ENCODE peak calls at places on chromosomes 7 and 10, in five cellular contexts. S is endothelial cell, Y is uterus, Z is heart right ventricle, C is NCI-H1417. I is an unnamed sample.

GRCh38 chr10:93115661-93116383 is 42.1 kb downstream of the CYP26A1 start:
- DNase-seq in S (peak; percentile 76), Y (peak; percentile 15), Z (peak; percentile 60), C (no peak), I (peak; percentile 65)

GRCh38 chr10:95327367-95327766 is 36.6 kb upstream of the PDLIM1 start:
- DNase-seq in S (no peak), Y (no peak), Z (peak; percentile 79), C (peak; percentile 49), I (no peak)

GRCh38 chr7:19508124-19508523 is 200.7 kb downstream of the POLR1F start:
- DNase-seq in S (no peak), Y (no peak), Z (no peak), C (peak; percentile 67), I (no peak)

GRCh38 chr10:3776796-3777571 is 8.0 kb downstream of the KLF6 start:
- DNase-seq in S (no peak), Y (peak; percentile 59), Z (peak; percentile 57), C (peak; percentile 1), I (no peak)

GRCh38 chr7:30433082-30433481 is 45.5 kb downstream of the NOD1 start:
- DNase-seq in S (no peak), Y (no peak), Z (peak; percentile 52), C (no peak), I (no peak)

GRCh38 chr10:73398024-73398423 is 15.8 kb downstream of the ANXA7 start:
- DNase-seq in S (no peak), Y (no peak), Z (no peak), C (no peak), I (no peak)

GRCh38 chr10:3853547-3853989 is 68.6 kb upstream of the KLF6 start:
- DNase-seq in S (no peak), Y (peak; percentile 49), Z (peak; percentile 36), C (no peak), I (no peak)

GRCh38 chr10:113891476-113891875 is 37.0 kb downstream of the NHLRC2 start:
- DNase-seq in S (no peak), Y (no peak), Z (peak; percentile 13), C (no peak), I (no peak)

GRCh38 chr7:34759477-34760125 is 101.6 kb downstream of the NPSR1 start:
- DNase-seq in S (peak; percentile 22), Y (no peak), Z (no peak), C (peak; percentile 16), I (no peak)

GRCh38 chr7:157774495-157774894 is 437.7 kb downstream of the DNAJB6 start:
- DNase-seq in S (no peak), Y (no peak), Z (no peak), C (no peak), I (no peak)

GRCh38 chr10:58666024-58666423 is 153.4 kb downstream of the BICC1 start:
- DNase-seq in S (no peak), Y (no peak), Z (no peak), C (no peak), I (no peak)

GRCh38 chr7:18570890-18571478 is 75.4 kb downstream of the HDAC9 start:
- DNase-seq in S (no peak), Y (no peak), Z (no peak), C (peak; percentile 43), I (no peak)

GRCh38 chr10:126468876-126469643 is 80.8 kb upstream of the ADAM12 start:
- DNase-seq in S (no peak), Y (no peak), Z (no peak), C (no peak), I (no peak)

GRCh38 chr7:135801045-135801693 is 52.6 kb upstream of the FAM180A start:
- DNase-seq in S (peak; percentile 50), Y (no peak), Z (peak; percentile 50), C (peak; percentile 78), I (peak; percentile 51)

GRCh38 chr7:143419880-143420279 is 11.2 kb upstream of the EPHA1 start:
- DNase-seq in S (no peak), Y (no peak), Z (no peak), C (peak; percentile 25), I (peak; percentile 75)

GRCh38 chr10:129416136-129416530 is 50.9 kb upstream of the MGMT start:
- DNase-seq in S (no peak), Y (no peak), Z (no peak), C (no peak), I (no peak)

GRCh38 chr10:96764345-96764744 is 44.0 kb upstream of the PIK3AP1 start:
- DNase-seq in S (no peak), Y (no peak), Z (no peak), C (no peak), I (no peak)

GRCh38 chr7:106552645-106553445 is 108.1 kb downstream of the CCDC71L start:
- DNase-seq in S (no peak), Y (no peak), Z (no peak), C (no peak), I (no peak)

GRCh38 chr7:129862672-129863071 is 90.1 kb downstream of the UBE2H start:
- DNase-seq in S (no peak), Y (no peak), Z (peak; percentile 31), C (no peak), I (no peak)

GRCh38 chr10:132206377-132206745 is 19.6 kb downstream of the DPYSL4 start:
- DNase-seq in S (no peak), Y (no peak), Z (no peak), C (no peak), I (no peak)

GRCh38 chr7:30907527-30908267 is 4.0 kb upstream of the AQP1 start:
- DNase-seq in S (no peak), Y (no peak), Z (no peak), C (no peak), I (no peak)

GRCh38 chr10:132984801-132985545 is 42.6 kb upstream of the CFAP46 start:
- DNase-seq in S (no peak), Y (no peak), Z (no peak), C (no peak), I (no peak)

GRCh38 chr10:126302195-126302594 is 86.1 kb downstream of the ADAM12 start:
- DNase-seq in S (no peak), Y (no peak), Z (no peak), C (no peak), I (no peak)

GRCh38 chr7:1940402-1940786 is 270.3 kb downstream of the ELFN1 start:
- DNase-seq in S (no peak), Y (no peak), Z (peak; percentile 51), C (no peak), I (peak; percentile 67)

GRCh38 chr7:16774986-16775385 is 21.4 kb downstream of the TSPAN13 start:
- DNase-seq in S (no peak), Y (no peak), Z (no peak), C (no peak), I (no peak)

GRCh38 chr7:47391726-47392125 is 190.2 kb downstream of the TNS3 start:
- DNase-seq in S (no peak), Y (no peak), Z (no peak), C (no peak), I (no peak)

GRCh38 chr7:84021292-84021898 is 173.2 kb downstream of the SEMA3A start:
- DNase-seq in S (no peak), Y (no peak), Z (no peak), C (no peak), I (no peak)

GRCh38 chr7:143975617-143976016 is 21.0 kb downstream of the OR2F1 start:
- DNase-seq in S (no peak), Y (no peak), Z (no peak), C (no peak), I (no peak)

I was measured in ureter.